ENCODE peak calls at places on chromosomes 2 and 18, in seven cellular contexts. One of them, this sample, is unnamed.

GRCh38 chr2:31577143-31577542 is 3.6 kb downstream of the SRD5A2 start:
- DNase-seq in activated CD8-positive, alpha-beta memory T cell treated with anti-CD3 and anti-CD28 coated beads for 48 hours: no peak
- DNase-seq in GM03348: no peak
- DNase-seq in Peyer's patch: no peak
- DNase-seq in SHP77: no peak
- DNase-seq in stomach: no peak
- DNase-seq in stimulated activated effector memory CD8-positive, alpha-beta T cell treated with anti-CD3 and anti-CD28 coated beads, Interleukin-12 subunit alpha, Interleukin-12 subunit beta, amount 100 ng/mL, for 72 hours: no peak
- DNase-seq in this sample: no peak

GRCh38 chr18:51054764-51055163 is 24.8 kb downstream of the SMAD4 start:
- DNase-seq in activated CD8-positive, alpha-beta memory T cell treated with anti-CD3 and anti-CD28 coated beads for 48 hours: no peak
- DNase-seq in GM03348: peak; percentile 31
- DNase-seq in Peyer's patch: no peak
- DNase-seq in SHP77: no peak
- DNase-seq in stomach: no peak
- DNase-seq in stimulated activated effector memory CD8-positive, alpha-beta T cell treated with anti-CD3 and anti-CD28 coated beads, Interleukin-12 subunit alpha, Interleukin-12 subunit beta, amount 100 ng/mL, for 72 hours: no peak
- DNase-seq in this sample: no peak

GRCh38 chr2:36800381-36800780 is 103.9 kb downstream of the VIT start:
- DNase-seq in activated CD8-positive, alpha-beta memory T cell treated with anti-CD3 and anti-CD28 coated beads for 48 hours: peak; percentile 45
- DNase-seq in GM03348: no peak
- DNase-seq in Peyer's patch: no peak
- DNase-seq in SHP77: no peak
- DNase-seq in stomach: no peak
- DNase-seq in stimulated activated effector memory CD8-positive, alpha-beta T cell treated with anti-CD3 and anti-CD28 coated beads, Interleukin-12 subunit alpha, Interleukin-12 subunit beta, amount 100 ng/mL, for 72 hours: peak; percentile 58
- DNase-seq in this sample: no peak

GRCh38 chr2:233856184-233856583 is 1.8 kb upstream of the HJURP start:
- DNase-seq in activated CD8-positive, alpha-beta memory T cell treated with anti-CD3 and anti-CD28 coated beads for 48 hours: no peak
- DNase-seq in GM03348: no peak
- DNase-seq in Peyer's patch: no peak
- DNase-seq in SHP77: no peak
- DNase-seq in stomach: no peak
- DNase-seq in stimulated activated effector memory CD8-positive, alpha-beta T cell treated with anti-CD3 and anti-CD28 coated beads, Interleukin-12 subunit alpha, Interleukin-12 subunit beta, amount 100 ng/mL, for 72 hours: no peak
- DNase-seq in this sample: no peak

GRCh38 chr2:128271186-128271890 is 47.3 kb downstream of the HS6ST1 start:
- DNase-seq in activated CD8-positive, alpha-beta memory T cell treated with anti-CD3 and anti-CD28 coated beads for 48 hours: no peak
- DNase-seq in GM03348: no peak
- DNase-seq in Peyer's patch: no peak
- DNase-seq in SHP77: no peak
- DNase-seq in stomach: no peak
- DNase-seq in stimulated activated effector memory CD8-positive, alpha-beta T cell treated with anti-CD3 and anti-CD28 coated beads, Interleukin-12 subunit alpha, Interleukin-12 subunit beta, amount 100 ng/mL, for 72 hours: no peak
- DNase-seq in this sample: no peak

GRCh38 chr2:45964226-45964841 is 312.9 kb downstream of the PRKCE start:
- DNase-seq in activated CD8-positive, alpha-beta memory T cell treated with anti-CD3 and anti-CD28 coated beads for 48 hours: no peak
- DNase-seq in GM03348: peak; percentile 81
- DNase-seq in Peyer's patch: peak; percentile 89
- DNase-seq in SHP77: peak; percentile 3
- DNase-seq in stomach: peak; percentile 80
- DNase-seq in stimulated activated effector memory CD8-positive, alpha-beta T cell treated with anti-CD3 and anti-CD28 coated beads, Interleukin-12 subunit alpha, Interleukin-12 subunit beta, amount 100 ng/mL, for 72 hours: no peak
- DNase-seq in this sample: peak; percentile 51

GRCh38 chr18:32346667-32347066 is 124.0 kb downstream of the GAREM1 start:
- DNase-seq in activated CD8-positive, alpha-beta memory T cell treated with anti-CD3 and anti-CD28 coated beads for 48 hours: no peak
- DNase-seq in GM03348: peak; percentile 30
- DNase-seq in Peyer's patch: no peak
- DNase-seq in SHP77: no peak
- DNase-seq in stomach: no peak
- DNase-seq in stimulated activated effector memory CD8-positive, alpha-beta T cell treated with anti-CD3 and anti-CD28 coated beads, Interleukin-12 subunit alpha, Interleukin-12 subunit beta, amount 100 ng/mL, for 72 hours: no peak
- DNase-seq in this sample: no peak

GRCh38 chr2:241289597-241289996 is 25.9 kb downstream of the HDLBP start:
- DNase-seq in activated CD8-positive, alpha-beta memory T cell treated with anti-CD3 and anti-CD28 coated beads for 48 hours: no peak
- DNase-seq in GM03348: no peak
- DNase-seq in Peyer's patch: no peak
- DNase-seq in SHP77: no peak
- DNase-seq in stomach: no peak
- DNase-seq in stimulated activated effector memory CD8-positive, alpha-beta T cell treated with anti-CD3 and anti-CD28 coated beads, Interleukin-12 subunit alpha, Interleukin-12 subunit beta, amount 100 ng/mL, for 72 hours: no peak
- DNase-seq in this sample: no peak

GRCh38 chr18:49510393-49511115 is 23.5 kb upstream of the C18orf32 start:
- DNase-seq in activated CD8-positive, alpha-beta memory T cell treated with anti-CD3 and anti-CD28 coated beads for 48 hours: no peak
- DNase-seq in GM03348: peak; percentile 81
- DNase-seq in Peyer's patch: peak; percentile 62
- DNase-seq in SHP77: peak; percentile 80
- DNase-seq in stomach: peak; percentile 38
- DNase-seq in stimulated activated effector memory CD8-positive, alpha-beta T cell treated with anti-CD3 and anti-CD28 coated beads, Interleukin-12 subunit alpha, Interleukin-12 subunit beta, amount 100 ng/mL, for 72 hours: peak; percentile 18
- DNase-seq in this sample: no peak

GRCh38 chr2:240786871-240787311 is 33.1 kb downstream of the KIF1A start:
- DNase-seq in activated CD8-positive, alpha-beta memory T cell treated with anti-CD3 and anti-CD28 coated beads for 48 hours: no peak
- DNase-seq in GM03348: no peak
- DNase-seq in Peyer's patch: no peak
- DNase-seq in SHP77: no peak
- DNase-seq in stomach: no peak
- DNase-seq in stimulated activated effector memory CD8-positive, alpha-beta T cell treated with anti-CD3 and anti-CD28 coated beads, Interleukin-12 subunit alpha, Interleukin-12 subunit beta, amount 100 ng/mL, for 72 hours: no peak
- DNase-seq in this sample: no peak

GRCh38 chr2:234111523-234111922 is 61.0 kb downstream of the SPP2 start:
- DNase-seq in activated CD8-positive, alpha-beta memory T cell treated with anti-CD3 and anti-CD28 coated beads for 48 hours: no peak
- DNase-seq in GM03348: peak; percentile 48
- DNase-seq in Peyer's patch: no peak
- DNase-seq in SHP77: no peak
- DNase-seq in stomach: no peak
- DNase-seq in stimulated activated effector memory CD8-positive, alpha-beta T cell treated with anti-CD3 and anti-CD28 coated beads, Interleukin-12 subunit alpha, Interleukin-12 subunit beta, amount 100 ng/mL, for 72 hours: no peak
- DNase-seq in this sample: peak; percentile 39

This sample was measured in GOT3.